ENCODE peak calls at places on chromosomes 13 and 19, in ten cellular contexts. H is endothelial cell, O is left ventricle myocardium inferior, Z is AG09309, E is A549, U is dorsolateral prefrontal cortex, Q is brain microvascular endothelial cell, L is fibroblast of mammary gland, N is GM10248, R is epithelial cell of esophagus. I is an unnamed sample.

GRCh38 chr19:35451278-35452096 is 3.4 kb downstream of the FFAR2 start:
- DNase-seq in O (no peak), Q (no peak), R (no peak), N (peak), L (no peak), Z (no peak), E (no peak), H (no peak), U (no peak), I (no peak)

GRCh38 chr19:48859711-48860572 is 8.5 kb downstream of the PLEKHA4 start:
- DNase-seq in Z (no peak), R (no peak), L (no peak), Q (no peak), E (peak), O (peak), U (no peak), H (no peak), N (peak), I (no peak)

GRCh38 chr13:38951525-38952313 is 38.9 kb downstream of the STOML3 start:
- DNase-seq in L (no peak), N (no peak), E (no peak), Q (no peak), O (no peak), H (no peak), U (no peak), Z (no peak), R (peak), I (peak)

GRCh38 chr19:16379521-16380313 is 55.1 kb downstream of the KLF2 start:
- DNase-seq in Q (no peak), N (no peak), H (no peak), E (no peak), L (no peak), O (peak), R (no peak), Z (no peak), U (no peak), I (no peak)

GRCh38 chr19:48896191-48896720 is 2.3 kb downstream of the TULP2 start:
- DNase-seq in H (no peak), E (no peak), R (no peak), Q (no peak), L (peak), N (peak), U (peak), O (peak), Z (no peak), I (no peak)

GRCh38 chr13:85970727-85971126 is 171.5 kb upstream of the SLITRK6 start:
- DNase-seq in L (peak), O (no peak), Q (no peak), U (no peak), Z (no peak), E (no peak), R (peak), H (no peak), N (no peak), I (no peak)

GRCh38 chr13:33213797-33214196 is 71.8 kb downstream of the STARD13 start:
- DNase-seq in N (no peak), L (peak), R (peak), E (no peak), O (no peak), Q (no peak), H (no peak), U (no peak), Z (no peak), I (no peak)

GRCh38 chr19:6238643-6239281 is 41.0 kb downstream of the MLLT1 start:
- DNase-seq in N (no peak), U (no peak), Q (no peak), H (no peak), L (peak), O (peak), E (no peak), Z (no peak), R (peak), I (no peak)

GRCh38 chr13:43963726-43964125 is 84.0 kb downstream of the LACC1 start:
- DNase-seq in N (no peak), L (no peak), R (no peak), E (peak), H (no peak), U (no peak), Q (no peak), Z (no peak), O (no peak), I (no peak)

GRCh38 chr19:19571387-19571786 is 33.3 kb downstream of the CILP2 start:
- DNase-seq in Z (no peak), U (no peak), L (no peak), N (no peak), O (no peak), E (no peak), R (no peak), H (no peak), Q (no peak), I (no peak)

GRCh38 chr19:2055871-2056809 is 5.1 kb upstream of the MKNK2 start:
- DNase-seq in N (no peak), L (peak), Q (no peak), Z (peak), H (no peak), O (peak), E (peak), U (no peak), R (peak), I (no peak)

GRCh38 chr19:9427941-9428340 is 7.4 kb downstream of the ZNF266 start:
- DNase-seq in R (no peak), E (no peak), H (no peak), L (no peak), N (no peak), U (no peak), O (no peak), Q (no peak), Z (no peak), I (no peak)

GRCh38 chr19:2523630-2524311 is 47.8 kb downstream of the GADD45B start:
- DNase-seq in Q (peak), R (no peak), L (peak), U (no peak), E (peak), N (no peak), Z (no peak), H (no peak), O (no peak), I (no peak)

GRCh38 chr19:37519890-37520289 is 13.2 kb downstream of the ZNF793 start:
- DNase-seq in L (peak), Z (no peak), Q (peak), R (peak), E (no peak), O (no peak), U (no peak), N (no peak), H (no peak), I (no peak)

GRCh38 chr19:1364070-1364719 is 19.5 kb upstream of the NDUFS7 start:
- DNase-seq in L (peak), N (peak), Q (no peak), Z (no peak), R (no peak), H (no peak), E (no peak), U (no peak), O (no peak), I (no peak)

GRCh38 chr13:30408319-30409101 is 13.8 kb upstream of the UBE2L5 start:
- DNase-seq in U (peak), N (peak), Q (peak), R (peak), H (peak), L (peak), O (peak), E (peak), Z (no peak), I (peak)

GRCh38 chr19:43777163-43777700 is 3.5 kb downstream of the KCNN4 start:
- DNase-seq in R (no peak), Q (no peak), N (peak), U (no peak), E (no peak), Z (no peak), O (no peak), L (no peak), H (no peak), I (peak)

DNA sequence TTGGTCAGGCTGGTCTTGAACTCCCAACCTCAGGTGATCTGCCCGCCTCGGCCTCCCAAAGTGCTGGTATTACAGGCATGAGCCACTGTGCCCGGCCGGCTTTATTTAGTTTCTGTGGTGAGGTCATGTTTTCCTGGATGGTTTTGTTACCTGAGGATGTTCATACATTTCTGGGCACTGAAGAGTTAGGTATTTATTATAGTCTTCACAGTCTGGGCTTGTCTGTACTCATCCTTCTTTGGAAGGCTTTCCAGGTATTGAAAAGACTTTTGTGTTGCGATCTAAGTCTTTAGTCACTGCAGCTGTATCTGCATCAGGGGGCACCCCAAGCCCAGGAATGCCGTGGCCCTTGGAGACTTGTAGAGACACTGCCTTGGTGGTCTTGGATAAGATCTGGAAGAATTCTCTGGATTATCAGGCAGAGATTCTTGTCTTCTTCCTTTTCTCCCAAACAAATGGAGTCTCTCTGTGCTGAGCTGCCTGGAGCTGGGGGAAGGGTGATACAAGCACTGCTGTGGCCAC is 12.8 kb downstream of the BLOC1S3 start:
- DNase-seq in O (no peak), E (no peak), H (no peak), R (peak), N (no peak), Q (no peak), Z (no peak), L (no peak), U (no peak), I (no peak)
- TF ChIP-seq CTCF in O (no peak), E (no peak), H (no peak), R (peak), N (no peak), Q (no peak), Z (no peak), L (no peak), U (no peak), I (no peak)

GRCh38 chr19:41355035-41355434 is 1.3 kb upstream of the TGFB1 start:
- DNase-seq in Q (no peak), R (no peak), U (no peak), N (no peak), E (no peak), H (no peak), L (no peak), Z (no peak), O (no peak), I (no peak)

GRCh38 chr19:41355802-41356201 is 2.1 kb upstream of the TGFB1 start:
- DNase-seq in R (no peak), U (no peak), H (no peak), O (peak), E (no peak), Z (no peak), N (no peak), Q (no peak), L (no peak), I (no peak)

GRCh38 chr19:41352609-41353465 is 885 bp downstream of the TGFB1 start:
- DNase-seq in L (peak), U (peak), E (peak), N (peak), R (peak), Z (no peak), Q (peak), O (peak), H (peak), I (peak)

GRCh38 chr19:41353466-41354342 is at the start of gene TGFB1:
- DNase-seq in U (peak), H (peak), Q (peak), L (peak), Z (peak), R (peak), E (peak), O (peak), N (peak), I (peak)

DNA sequence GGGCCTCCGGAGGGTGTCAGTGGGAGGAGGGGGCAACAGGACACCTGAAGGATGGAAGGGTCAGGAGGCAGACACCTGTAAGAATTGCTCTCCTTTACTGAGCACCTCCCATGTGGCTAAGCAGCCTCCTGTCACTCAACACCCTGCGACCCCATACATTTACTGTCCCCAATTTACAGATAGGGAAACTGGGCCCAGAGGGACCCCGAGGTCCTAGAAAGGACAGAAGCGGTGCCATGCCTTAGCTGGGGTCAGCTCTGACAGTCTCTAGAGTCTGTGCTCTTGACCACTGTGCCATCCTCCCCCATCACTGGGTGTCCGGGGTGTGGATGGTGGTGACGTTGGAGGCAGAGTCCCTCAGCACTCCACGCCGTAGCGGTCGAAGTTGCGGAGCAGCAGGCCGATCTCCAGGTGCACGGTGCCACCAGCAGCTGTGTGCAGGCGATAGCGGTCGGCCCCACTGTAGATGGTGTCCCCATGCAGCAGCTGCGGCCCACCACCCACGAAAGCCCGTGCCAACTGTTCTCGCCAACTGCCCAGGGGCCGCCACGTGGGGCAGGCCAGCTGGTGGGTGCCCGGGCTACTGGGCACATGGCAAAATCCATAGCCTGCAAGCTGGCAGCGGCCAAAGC is 737 bp upstream of the TGFB1 start:
- DNase-seq in N (no peak), Q (no peak), Z (no peak), H (no peak), R (no peak), L (no peak), O (peak), E (no peak), U (no peak), I (no peak)
- TF ChIP-seq CTCF in N (no peak), Q (no peak), Z (no peak), H (peak), R (no peak), L (no peak), O (no peak), E (peak), U (no peak), I (no peak)

DNA sequence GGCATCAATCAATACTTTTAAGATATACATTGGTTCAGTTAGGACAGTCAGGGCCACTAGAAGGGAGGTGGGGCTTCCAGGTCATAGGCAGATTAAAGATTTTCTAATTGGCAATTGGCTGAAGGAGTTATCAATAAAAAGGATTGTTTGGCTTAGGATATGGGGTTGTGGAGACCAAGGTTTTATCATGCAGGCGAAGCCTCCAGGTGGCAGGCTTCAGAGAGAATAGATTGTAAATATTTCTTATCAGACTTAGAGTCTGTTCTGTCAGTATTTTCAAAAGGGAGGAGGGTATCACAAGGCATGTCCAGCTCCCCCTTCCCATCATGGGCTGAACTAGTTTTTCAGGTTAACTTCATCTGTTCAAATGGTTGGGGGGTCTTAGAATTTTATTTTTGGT is 77.4 kb upstream of the FARP1 start:
- DNase-seq in U (no peak), L (no peak), E (no peak), R (no peak), Q (no peak), H (no peak), Z (no peak), N (no peak), O (no peak), I (no peak)
- TF ChIP-seq CTCF in U (no peak), L (no peak), E (no peak), R (no peak), Q (peak), H (no peak), Z (no peak), N (no peak), O (no peak), I (no peak)

GRCh38 chr19:58372311-58373133 is 8.3 kb downstream of the ZNF837 start:
- DNase-seq in E (no peak), U (no peak), N (no peak), R (no peak), O (peak), L (no peak), Q (no peak), Z (no peak), H (no peak), I (no peak)
- TF ChIP-seq CTCF in E (no peak), U (no peak), N (no peak), R (no peak), O (peak), L (peak), Q (peak), Z (no peak), H (peak), I (no peak)